ENCODE peak calls at places on chromosomes 11 and 22, in six cellular contexts. A is SK-N-SH, C is GM12878, I is HepG2, E is H1, Z is K562. J is an unnamed sample.

GRCh38 chr11:133467686-133468085 is 64.6 kb downstream of the OPCML start:
- DNase-seq in A (no peak), C (no peak), I (no peak), E (no peak), Z (no peak), J (no peak)

GRCh38 chr22:37716708-37717107 is 19.9 kb downstream of the TRIOBP start:
- DNase-seq in A (no peak), C (no peak), I (no peak), E (no peak), Z (no peak), J (no peak)

GRCh38 chr11:120137611-120138521 is at the start of gene TRIM29:
- DNase-seq in A (peak), C (no peak), I (no peak), E (no peak), Z (no peak), J (no peak)

GRCh38 chr11:13288375-13289029 is 10.9 kb downstream of the BMAL1 start:
- DNase-seq in A (peak), C (no peak), I (no peak), E (no peak), Z (no peak), J (no peak)

GRCh38 chr22:30398685-30399680 is 2.2 kb downstream of the SEC14L2 start:
- DNase-seq in A (no peak), C (no peak), I (no peak), E (no peak), Z (no peak), J (no peak)

GRCh38 chr11:12182650-12183511 is 72.5 kb downstream of the MICAL2 start:
- DNase-seq in A (no peak), C (no peak), I (peak), E (no peak), Z (peak), J (no peak)

GRCh38 chr11:69337211-69337721 is 43.3 kb downstream of the MYEOV start:
- DNase-seq in A (no peak), C (peak), I (no peak), E (no peak), Z (no peak), J (no peak)

GRCh38 chr22:49780281-49780991 is 47.2 kb downstream of the BRD1 start:
- DNase-seq in A (no peak), C (no peak), I (no peak), E (no peak), Z (no peak), J (no peak)

GRCh38 chr11:127000291-127000968 is at the start of gene KIRREL3:
- DNase-seq in A (peak), C (no peak), I (no peak), E (no peak), Z (no peak), J (no peak)

GRCh38 chr22:27154717-27155116 is 497.3 kb downstream of the MIAT start:
- DNase-seq in A (no peak), C (no peak), I (no peak), E (no peak), Z (peak), J (no peak)

GRCh38 chr11:26244207-26244606 is 87.7 kb upstream of the ANO3 start:
- DNase-seq in A (no peak), C (no peak), I (no peak), E (no peak), Z (no peak), J (no peak)

GRCh38 chr11:68297052-68297378 is 15.4 kb upstream of the LRP5 start:
- DNase-seq in A (no peak), C (no peak), I (no peak), E (no peak), Z (no peak), J (no peak)

GRCh38 chr11:68296344-68297051 is 15.9 kb upstream of the LRP5 start:
- DNase-seq in A (no peak), C (no peak), I (no peak), E (no peak), Z (no peak), J (no peak)

GRCh38 chr11:68298659-68299516 is 13.5 kb upstream of the LRP5 start:
- DNase-seq in A (peak), C (no peak), I (peak), E (no peak), Z (no peak), J (no peak)

GRCh38 chr11:68297494-68297811 is 14.9 kb upstream of the LRP5 start:
- DNase-seq in A (no peak), C (no peak), I (no peak), E (no peak), Z (no peak), J (no peak)

GRCh38 chr11:68297812-68298658 is 14.4 kb upstream of the LRP5 start:
- DNase-seq in A (peak), C (no peak), I (peak), E (peak), Z (peak), J (peak)
- H3K4me3 ChIP-seq in A (peak), C (no peak), I (peak), E (no peak), Z (no peak), J (no peak)

DNA sequence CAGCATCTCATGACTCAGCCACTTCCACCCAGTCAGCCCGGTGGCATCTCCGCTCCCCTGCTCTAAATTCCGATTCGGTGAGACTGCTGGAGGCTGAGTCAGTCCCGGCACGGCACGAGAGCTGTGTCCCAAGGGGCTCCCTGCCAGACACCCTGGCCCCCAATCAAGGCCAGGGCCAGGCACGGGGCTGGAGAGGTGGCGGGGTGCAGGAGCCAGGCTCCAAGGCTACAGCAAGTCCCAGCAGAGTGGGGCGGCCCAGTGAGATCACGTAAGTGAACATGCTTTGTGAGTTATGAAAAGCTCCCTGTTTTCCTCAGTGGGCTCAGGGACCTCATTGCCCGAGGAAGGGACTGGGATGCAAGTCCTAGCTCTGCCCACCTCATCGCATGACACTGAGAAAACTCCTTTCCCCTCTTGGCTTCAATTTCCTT is 3.0 kb downstream of the C11orf68 start:
- DNase-seq in A (no peak), C (no peak), I (peak), E (no peak), Z (peak), J (no peak)
- TF ChIP-seq GABPA in A (no peak), C (no peak), I (no peak), E (no peak), Z (no peak), J (no peak)

DNA sequence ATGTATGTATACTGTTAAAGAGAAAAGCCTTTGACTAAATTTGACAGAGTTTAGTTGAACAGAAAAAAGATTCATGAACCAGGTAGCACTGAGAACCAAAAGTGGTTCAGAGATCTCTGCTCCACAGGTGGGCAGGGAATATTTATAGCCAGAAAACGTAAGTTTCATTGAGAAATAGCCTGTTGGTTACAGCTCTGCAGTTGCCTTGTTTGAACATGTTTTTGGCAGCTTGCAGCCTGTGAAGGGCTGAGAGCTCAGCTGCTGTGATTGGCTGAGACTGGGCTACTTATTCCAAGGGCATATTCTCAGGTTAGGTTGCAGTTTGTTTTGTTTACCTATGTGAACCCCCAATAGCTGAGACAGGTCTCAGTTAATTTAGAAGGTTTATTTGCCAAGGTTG is 13.5 kb upstream of the ZNF74 start:
- DNase-seq in A (no peak), C (no peak), I (no peak), E (no peak), Z (peak), J (no peak)
- H3K27ac ChIP-seq in A (no peak), C (no peak), I (no peak), E (no peak), Z (no peak), J (no peak)

GRCh38 chr11:76193219-76193618 is 13.1 kb downstream of the WNT11 start:
- DNase-seq in A (peak), C (no peak), I (no peak), E (no peak), Z (peak), J (no peak)
- H3K4me3 ChIP-seq in A (no peak), C (no peak), I (no peak), E (no peak), Z (no peak), J (no peak)

DNA sequence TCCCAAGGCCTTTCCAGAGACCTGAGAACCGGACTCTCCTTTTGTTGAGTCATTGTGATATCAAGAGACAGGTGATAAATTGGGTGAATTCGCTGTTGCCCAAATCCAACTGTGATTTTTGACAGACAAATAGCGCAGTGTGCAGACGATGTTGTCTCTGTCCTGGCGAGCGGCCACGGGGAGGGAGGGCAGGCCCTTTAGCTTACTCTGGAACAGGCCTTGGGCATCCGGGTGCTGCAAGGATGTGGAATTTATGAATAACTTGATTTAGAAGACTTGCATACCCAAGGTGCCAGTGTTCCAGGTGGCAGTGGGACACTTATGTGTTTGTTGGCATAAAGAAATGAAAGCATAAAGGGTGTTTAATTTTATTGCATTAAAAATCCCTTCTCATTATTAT is 9.2 kb downstream of the LDLRAD3 start:
- DNase-seq in A (peak), C (no peak), I (no peak), E (no peak), Z (no peak), J (no peak)
- TF ChIP-seq GABPA in A (no peak), C (no peak), I (no peak), E (no peak), Z (no peak), J (no peak)

GRCh38 chr11:94796863-94797262 is 28.7 kb downstream of the AMOTL1 start:
- DNase-seq in A (no peak), C (no peak), I (no peak), E (no peak), Z (no peak), J (no peak)
- H3K27ac ChIP-seq in A (no peak), C (no peak), I (no peak), E (no peak), Z (no peak), J (no peak)

GRCh38 chr11:36345535-36346141 is 49.5 kb downstream of the PRR5L start:
- DNase-seq in A (no peak), C (no peak), I (no peak), E (no peak), Z (no peak), J (no peak)
- H3K4me3 ChIP-seq in A (no peak), C (no peak), I (no peak), E (no peak), Z (no peak), J (no peak)

GRCh38 chr11:9600166-9600565 is 26.7 kb downstream of the WEE1 start:
- DNase-seq in A (no peak), C (no peak), I (no peak), E (no peak), Z (no peak), J (no peak)

GRCh38 chr11:9601876-9602199 is 28.4 kb downstream of the WEE1 start:
- DNase-seq in A (no peak), C (no peak), I (no peak), E (no peak), Z (no peak), J (no peak)

GRCh38 chr11:9604134-9604533 is 30.7 kb downstream of the WEE1 start:
- DNase-seq in A (no peak), C (no peak), I (no peak), E (no peak), Z (no peak), J (no peak)

GRCh38 chr11:9601041-9601875 is 27.8 kb downstream of the WEE1 start:
- DNase-seq in A (no peak), C (peak), I (no peak), E (no peak), Z (no peak), J (peak)

GRCh38 chr11:9600651-9601040 is 27.2 kb downstream of the WEE1 start:
- DNase-seq in A (no peak), C (peak), I (no peak), E (no peak), Z (no peak), J (no peak)
- TF ChIP-seq GABPA in A (no peak), C (no peak), I (no peak), E (no peak), Z (no peak), J (no peak)